ENCODE peak calls at places on chromosomes 6 and 20, in seven cellular contexts. K is H9; G is AG04450; E is activated T-cell treated with anti-CD3 and anti-CD28 coated beads for 1 hour; C is AG10803; B is activated T-helper 9 cell treated with anti-CD3 and anti-CD28 coated beads, Interleukin-2, amount 50 U/mL, for 16 hours; T is dermis blood vessel endothelial cell. W is an unnamed sample.
A peak's percentile ranks its signal among the peaks of the same experiment; 100 is the strongest.

GRCh38 chr20:14821251-14821650 is 483.8 kb upstream of the FLRT3 start:
- DNase-seq in K (no peak), G (no peak), E (no peak), C (no peak), B (no peak), T (no peak), W (no peak)

GRCh38 chr6:50116797-50117542 is 67.2 kb upstream of the DEFB112 start:
- DNase-seq in K (no peak), G (no peak), E (no peak), C (no peak), B (no peak), T (no peak), W (no peak)

GRCh38 chr6:36028088-36028886 is 679 bp downstream of the MAPK14 start:
- DNase-seq in K (peak; percentile 37), G (no peak), E (peak; percentile 24), C (no peak), B (peak; percentile 26), T (peak; percentile 46), W (peak; percentile 52)

GRCh38 chr20:54132612-54133433 is 41.0 kb downstream of the CYP24A1 start:
- DNase-seq in K (peak; percentile 40), G (peak; percentile 94), E (no peak), C (peak; percentile 99), B (no peak), T (no peak), W (no peak)

GRCh38 chr6:14086701-14087100 is 30.9 kb upstream of the CD83 start:
- DNase-seq in K (no peak), G (no peak), E (no peak), C (no peak), B (no peak), T (no peak), W (no peak)

GRCh38 chr20:31670371-31671228 is 32.9 kb downstream of the COX4I2 start:
- DNase-seq in K (no peak), G (no peak), E (no peak), C (no peak), B (no peak), T (no peak), W (peak; percentile 67)

GRCh38 chr6:18454446-18454845 is 67.3 kb downstream of the RNF144B start:
- DNase-seq in K (no peak), G (no peak), E (no peak), C (no peak), B (no peak), T (peak; percentile 31), W (no peak)

GRCh38 chr6:142400495-142400894 is 98.7 kb downstream of the ADGRG6 start:
- DNase-seq in K (no peak), G (no peak), E (no peak), C (no peak), B (no peak), T (peak; percentile 92), W (no peak)

GRCh38 chr6:1388927-1389790 is at the start of gene FOXF2:
- DNase-seq in K (peak; percentile 79), G (no peak), E (no peak), C (peak; percentile 31), B (no peak), T (no peak), W (no peak)

GRCh38 chr6:138977646-138978167 is 10.3 kb downstream of the REPS1 start:
- DNase-seq in K (no peak), G (no peak), E (no peak), C (no peak), B (no peak), T (no peak), W (no peak)

GRCh38 chr6:104281370-104281769 is 578.3 kb downstream of the HACE1 start:
- DNase-seq in K (peak; percentile 53), G (no peak), E (no peak), C (no peak), B (no peak), T (no peak), W (no peak)

GRCh38 chr6:157669747-157670216 is 153.3 kb upstream of the SNX9 start:
- DNase-seq in K (peak; percentile 78), G (peak; percentile 37), E (no peak), C (peak; percentile 84), B (no peak), T (peak; percentile 76), W (peak; percentile 76)

GRCh38 chr20:36112112-36112511 is 42.4 kb upstream of the EPB41L1 start:
- DNase-seq in K (no peak), G (no peak), E (no peak), C (no peak), B (no peak), T (no peak), W (no peak)

GRCh38 chr6:112701201-112701600 is 354.1 kb downstream of the RFPL4B start:
- DNase-seq in K (no peak), G (no peak), E (no peak), C (peak; percentile 27), B (no peak), T (peak; percentile 67), W (no peak)

GRCh38 chr6:1313755-1314503 is 2.0 kb downstream of the FOXQ1 start:
- DNase-seq in K (peak; percentile 67), G (no peak), E (no peak), C (no peak), B (no peak), T (peak; percentile 23), W (peak; percentile 58)

GRCh38 chr20:49424536-49424935 is 57.9 kb downstream of the KCNB1 start:
- DNase-seq in K (peak; percentile 40), G (no peak), E (no peak), C (peak; percentile 7), B (no peak), T (no peak), W (no peak)

GRCh38 chr6:112939543-112939942 is 592.4 kb downstream of the RFPL4B start:
- DNase-seq in K (no peak), G (no peak), E (no peak), C (no peak), B (no peak), T (peak; percentile 70), W (no peak)

GRCh38 chr6:108322728-108323127 is 27.9 kb downstream of the AFG1L start:
- DNase-seq in K (no peak), G (no peak), E (no peak), C (no peak), B (no peak), T (no peak), W (no peak)

GRCh38 chr6:143158113-143158581 is 97.5 kb downstream of the AIG1 start:
- DNase-seq in K (no peak), G (no peak), E (no peak), C (peak; percentile 63), B (no peak), T (peak; percentile 5), W (no peak)